ENCODE peak calls at places on chromosomes 12 and 14, in ten cellular contexts. J is BE2C, N is pancreas, Y is bronchial epithelial cell, V is upper lobe of right lung, W is WTC11, D is epithelial cell of esophagus, X is foreskin fibroblast, B is RWPE1, M is AG09309. L is an unnamed sample.

GRCh38 chr12:72523754-72524153 is 251.6 kb downstream of the TRHDE start:
- DNase-seq in J (no peak), Y (no peak), X (no peak), D (no peak), B (no peak), M (no peak), N (no peak), V (no peak), W (no peak), L (no peak)

GRCh38 chr12:2049604-2050540 is 2.9 kb upstream of the CACNA1C start:
- DNase-seq in M (no peak), B (no peak), V (no peak), D (no peak), Y (no peak), X (no peak), W (no peak), J (no peak), N (no peak), L (no peak)

GRCh38 chr12:118645219-118645618 is 268.9 kb downstream of the SUDS3 start:
- DNase-seq in V (no peak), N (no peak), B (peak), M (no peak), W (peak), D (peak), J (no peak), Y (no peak), X (no peak), L (no peak)

GRCh38 chr12:119036878-119037493 is 55.6 kb downstream of the SRRM4 start:
- DNase-seq in W (peak), B (no peak), M (no peak), X (no peak), D (no peak), N (no peak), J (peak), V (no peak), Y (no peak), L (no peak)

GRCh38 chr12:8088574-8088973 is 6.5 kb downstream of the NECAP1 start:
- DNase-seq in J (no peak), M (no peak), Y (no peak), B (no peak), W (no peak), X (no peak), D (no peak), V (no peak), N (no peak), L (no peak)

GRCh38 chr12:88237954-88238353 is 95.8 kb downstream of the TMTC3 start:
- DNase-seq in X (peak), V (no peak), Y (peak), J (no peak), M (no peak), D (peak), B (no peak), N (no peak), W (no peak), L (no peak)

GRCh38 chr12:128449146-128449894 is 182.3 kb downstream of the TMEM132C start:
- DNase-seq in W (no peak), M (no peak), V (no peak), J (no peak), B (no peak), X (no peak), Y (peak), D (peak), N (no peak), L (no peak)

GRCh38 chr14:70919774-70920173 is 12.5 kb downstream of the PCNX1 start:
- DNase-seq in N (no peak), W (no peak), X (no peak), V (no peak), J (no peak), Y (peak), D (peak), M (no peak), B (no peak), L (no peak)

GRCh38 chr12:93813972-93814821 is 137.0 kb downstream of the CRADD start:
- DNase-seq in X (peak), Y (no peak), W (no peak), V (peak), B (no peak), D (no peak), J (no peak), N (peak), M (no peak), L (peak)

GRCh38 chr14:104749111-104749649 is 3.8 kb upstream of the SIVA1 start:
- DNase-seq in V (no peak), D (peak), B (peak), Y (peak), J (no peak), N (no peak), W (no peak), M (peak), X (peak), L (no peak)

GRCh38 chr12:55974308-55974724 is 438 bp downstream of the RAB5B start:
- DNase-seq in D (peak), M (no peak), J (peak), Y (peak), X (peak), N (no peak), W (peak), B (peak), V (peak), L (no peak)

GRCh38 chr12:49092086-49092815 is 2.4 kb downstream of the DHH start:
- DNase-seq in B (peak), X (no peak), D (peak), J (peak), Y (no peak), N (no peak), V (no peak), M (no peak), W (peak), L (no peak)

GRCh38 chr12:71216725-71217579 is 59.2 kb upstream of the TSPAN8 start:
- DNase-seq in D (peak), B (peak), M (peak), V (no peak), N (peak), W (peak), J (peak), X (peak), Y (peak), L (no peak)

GRCh38 chr12:104733717-104734175 is 224.3 kb downstream of the SLC41A2 start:
- DNase-seq in B (no peak), Y (no peak), X (no peak), J (no peak), V (peak), W (peak), D (no peak), N (no peak), M (no peak), L (no peak)
- TF ChIP-seq CTCF in B (no peak), Y (peak), X (no peak), J (peak), V (peak), W (no peak), D (no peak), N (no peak), M (no peak), L (no peak)

GRCh38 chr12:46296822-46297221 is 28.0 kb upstream of the SLC38A1 start:
- DNase-seq in D (no peak), W (no peak), V (no peak), B (no peak), X (no peak), J (no peak), N (no peak), Y (no peak), M (no peak), L (no peak)

DNA sequence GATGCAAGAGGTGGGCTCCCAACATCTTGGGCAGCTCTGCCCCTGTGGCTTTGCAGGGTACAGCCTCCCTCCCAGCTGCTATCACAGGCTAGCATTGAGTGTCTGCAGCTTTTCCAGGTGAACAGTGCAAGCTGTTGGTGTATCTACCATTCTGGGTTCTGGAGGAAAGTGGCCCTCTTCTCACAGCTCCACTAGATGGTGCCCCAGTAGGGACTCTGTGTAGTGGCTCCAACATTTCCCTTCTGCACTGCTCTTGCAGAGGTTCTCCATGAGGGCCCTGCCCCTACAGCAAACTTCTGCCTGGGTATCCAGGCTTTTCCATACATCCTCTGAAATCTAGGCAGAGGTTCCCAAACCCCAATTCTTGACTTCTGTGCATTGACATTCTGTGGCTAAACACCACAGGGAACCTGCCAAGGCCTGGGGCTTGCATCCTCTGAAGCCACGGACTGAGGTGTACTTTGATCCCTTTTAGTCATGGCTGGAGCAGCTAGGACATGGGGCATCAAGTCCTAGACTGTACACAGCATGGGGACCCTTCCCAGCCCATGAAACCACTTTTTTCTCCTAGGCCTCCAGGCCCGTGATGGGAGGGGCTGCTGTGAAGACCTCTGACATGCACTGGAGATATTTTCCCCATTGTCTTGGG is 24.0 kb upstream of the SLC38A1 start:
- DNase-seq in W (no peak), N (no peak), J (no peak), B (no peak), M (no peak), Y (no peak), X (no peak), V (no peak), D (peak), L (no peak)
- TF ChIP-seq CTCF in W (no peak), N (no peak), J (no peak), B (no peak), M (peak), Y (peak), X (peak), V (peak), D (no peak), L (no peak)

GRCh38 chr14:22469541-22470303 is 119.3 kb downstream of the DAD1 start:
- DNase-seq in W (no peak), J (no peak), N (no peak), Y (no peak), D (no peak), X (no peak), V (no peak), B (no peak), M (no peak), L (no peak)

GRCh38 chr14:22474730-22475351 is 114.2 kb downstream of the DAD1 start:
- DNase-seq in J (no peak), X (peak), W (no peak), V (no peak), Y (peak), M (no peak), D (peak), B (no peak), N (no peak), L (no peak)

GRCh38 chr14:22472935-22473854 is 115.8 kb downstream of the DAD1 start:
- DNase-seq in W (peak), Y (peak), M (no peak), B (peak), J (no peak), X (peak), V (no peak), N (no peak), D (peak), L (no peak)

GRCh38 chr14:22472466-22472865 is 116.6 kb downstream of the DAD1 start:
- DNase-seq in Y (no peak), W (no peak), J (no peak), M (no peak), X (no peak), N (no peak), V (no peak), D (no peak), B (no peak), L (no peak)

DNA sequence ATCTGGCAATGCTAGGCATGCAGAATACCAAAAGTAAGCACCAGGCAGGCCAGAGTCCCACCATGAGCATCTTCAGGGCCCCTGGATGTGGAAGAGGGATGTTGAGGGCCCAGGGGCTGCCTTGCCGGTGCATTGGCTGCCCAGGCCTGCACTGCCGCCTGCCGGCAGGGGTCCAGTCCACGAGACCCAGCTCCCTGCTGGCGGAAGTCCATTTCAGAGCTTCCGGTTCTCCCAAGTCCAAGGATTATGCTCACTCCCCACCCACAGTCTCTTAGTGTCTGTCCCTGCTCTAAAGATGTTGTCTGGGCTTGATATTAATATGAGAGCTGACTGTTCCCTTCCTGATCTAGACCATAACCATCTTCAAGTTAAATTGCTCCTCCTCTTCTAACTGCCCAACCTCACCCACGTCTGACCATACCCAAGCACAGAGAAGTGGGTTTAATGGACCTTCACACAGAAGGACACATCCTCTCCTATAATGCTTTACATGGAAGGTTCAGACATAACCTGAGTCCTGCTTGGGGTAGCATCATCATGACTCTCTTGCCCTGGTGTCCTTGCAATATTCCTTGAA is 117.4 kb downstream of the DAD1 start:
- DNase-seq in D (peak), N (peak), V (peak), W (peak), B (peak), J (peak), M (no peak), X (peak), Y (peak), L (no peak)
- TF ChIP-seq CTCF in D (peak), N (no peak), V (peak), W (no peak), B (peak), J (peak), M (peak), X (peak), Y (peak), L (no peak)

GRCh38 chr12:53870122-53870521 is 68.5 kb upstream of the HOXC13 start:
- DNase-seq in B (no peak), V (no peak), M (no peak), D (no peak), W (no peak), X (no peak), N (no peak), Y (no peak), J (no peak), L (no peak)
- TF ChIP-seq CTCF in B (no peak), V (no peak), M (no peak), D (no peak), W (no peak), X (no peak), N (no peak), Y (no peak), J (no peak), L (no peak)

GRCh38 chr14:81066672-81067071 is 111.3 kb downstream of the TSHR start:
- DNase-seq in D (no peak), B (no peak), N (no peak), J (no peak), Y (no peak), M (no peak), X (no peak), W (no peak), V (no peak), L (no peak)

GRCh38 chr14:81067156-81067555 is 111.7 kb downstream of the TSHR start:
- DNase-seq in Y (no peak), W (no peak), V (no peak), X (no peak), B (no peak), N (no peak), M (no peak), J (no peak), D (no peak), L (no peak)

GRCh38 chr14:81068384-81068783 is 113.0 kb downstream of the TSHR start:
- DNase-seq in D (no peak), W (no peak), N (no peak), J (no peak), M (no peak), V (no peak), B (no peak), Y (no peak), X (no peak), L (no peak)

GRCh38 chr14:81062380-81062779 is 107.0 kb downstream of the TSHR start:
- DNase-seq in J (no peak), W (no peak), X (no peak), N (no peak), D (no peak), B (no peak), V (no peak), Y (no peak), M (no peak), L (no peak)

GRCh38 chr14:81062816-81063215 is 107.4 kb downstream of the TSHR start:
- DNase-seq in M (no peak), W (peak), X (no peak), V (no peak), B (no peak), Y (no peak), N (no peak), J (peak), D (peak), L (no peak)
- TF ChIP-seq CTCF in M (peak), W (peak), X (peak), V (peak), B (no peak), Y (no peak), N (no peak), J (peak), D (peak), L (no peak)

GRCh38 chr14:23354990-23355389 is 2.3 kb upstream of the SLC22A17 start:
- DNase-seq in M (no peak), X (no peak), Y (no peak), D (no peak), J (no peak), W (no peak), B (no peak), V (no peak), N (no peak), L (no peak)

GRCh38 chr14:23353433-23353780 is 720 bp upstream of the SLC22A17 start:
- DNase-seq in B (no peak), W (no peak), V (no peak), D (no peak), N (no peak), M (no peak), J (no peak), X (no peak), Y (no peak), L (no peak)

GRCh38 chr14:23351681-23352505 is 794 bp downstream of the SLC22A17 start:
- DNase-seq in M (no peak), X (no peak), V (no peak), W (peak), J (peak), B (no peak), N (no peak), D (no peak), Y (no peak), L (no peak)

GRCh38 chr14:23356036-23356435 is 3.3 kb upstream of the SLC22A17 start:
- DNase-seq in B (no peak), N (no peak), J (no peak), Y (no peak), V (no peak), D (no peak), W (no peak), X (no peak), M (no peak), L (no peak)

GRCh38 chr14:23352506-23353432 is at the start of gene SLC22A17:
- DNase-seq in J (peak), V (peak), M (peak), B (peak), W (peak), N (peak), Y (peak), D (peak), X (peak), L (peak)
- TF ChIP-seq CTCF in J (peak), V (no peak), M (peak), B (no peak), W (no peak), N (no peak), Y (peak), D (no peak), X (peak), L (no peak)

GRCh38 chr12:105083551-105084105 is 630 bp downstream of the ALDH1L2 start:
- DNase-seq in M (no peak), Y (peak), X (peak), W (peak), D (peak), V (peak), N (peak), B (no peak), J (peak), L (no peak)
- TF ChIP-seq CTCF in M (no peak), Y (no peak), X (peak), W (no peak), D (no peak), V (no peak), N (no peak), B (no peak), J (no peak), L (no peak)

L was measured in omental fat pad.